ENCODE peak calls at places on chromosome 1, in ten cellular contexts. D is upper lobe of right lung; N is RWPE2; H is Panc1; R is left lung; U is heart left ventricle; Z is psoas muscle; K is thoracic aorta; L is CD4-positive, alpha-beta T cell; F is activated CD8-positive, alpha-beta T cell treated with anti-CD3 and anti-CD28 coated beads for 36 hours. O is an unnamed sample.

GRCh38 chr1:214314178-214314843 is 33.4 kb downstream of the SMYD2 start:
- ATAC-seq in D (no peak), Z (no peak), L (no peak), N (no peak), R (no peak), U (no peak), F (no peak), H (no peak), K (no peak), O (no peak)

GRCh38 chr1:53600486-53600885 is 138.5 kb downstream of the GLIS1 start:
- ATAC-seq in D (peak), L (peak), H (no peak), N (no peak), F (peak), U (no peak), Z (no peak), R (no peak), K (no peak), O (no peak)

GRCh38 chr1:48035371-48036141 is 38.4 kb upstream of the TRABD2B start:
- ATAC-seq in K (no peak), Z (no peak), F (no peak), D (no peak), H (no peak), N (no peak), L (no peak), R (no peak), U (peak), O (no peak)

GRCh38 chr1:94160811-94161210 is 39.9 kb upstream of the ABCA4 start:
- ATAC-seq in L (no peak), U (peak), D (no peak), N (peak), R (peak), F (no peak), H (no peak), K (no peak), Z (peak), O (no peak)

GRCh38 chr1:220732621-220733020 is 15.5 kb upstream of the MTARC2 start:
- ATAC-seq in L (no peak), U (peak), N (no peak), Z (peak), D (peak), K (peak), F (no peak), R (peak), H (no peak), O (peak)

GRCh38 chr1:167554028-167554779 is 642 bp upstream of the CREG1 start:
- ATAC-seq in D (no peak), R (no peak), L (peak), Z (no peak), U (no peak), H (peak), F (peak), K (peak), N (no peak), O (no peak)

GRCh38 chr1:193156826-193157142 is 29.6 kb downstream of the B3GALT2 start:
- ATAC-seq in Z (no peak), R (no peak), F (no peak), D (no peak), K (no peak), H (no peak), N (no peak), U (no peak), L (no peak), O (no peak)

GRCh38 chr1:163174524-163175437 is 27.9 kb downstream of the RGS5 start:
- ATAC-seq in H (peak), D (peak), F (no peak), U (peak), N (no peak), Z (peak), R (peak), K (peak), L (no peak), O (peak)

GRCh38 chr1:220491891-220492290 is 36.0 kb upstream of the MARK1 start:
- ATAC-seq in F (no peak), U (no peak), H (no peak), L (no peak), D (no peak), K (no peak), R (no peak), Z (no peak), N (no peak), O (no peak)

GRCh38 chr1:155300553-155301329 is 497 bp downstream of the PKLR start:
- ATAC-seq in R (no peak), D (no peak), N (no peak), F (no peak), K (no peak), H (peak), Z (no peak), L (no peak), U (no peak), O (no peak)

GRCh38 chr1:119327436-119328155 is 41.0 kb upstream of the HAO2 start:
- ATAC-seq in U (peak), L (peak), R (peak), K (no peak), F (peak), Z (peak), D (peak), H (peak), N (peak), O (no peak)
- TF ChIP-seq CTCF in U (no peak), L (peak), R (no peak), K (no peak), F (peak), Z (peak), D (peak), H (peak), N (peak), O (peak)

DNA sequence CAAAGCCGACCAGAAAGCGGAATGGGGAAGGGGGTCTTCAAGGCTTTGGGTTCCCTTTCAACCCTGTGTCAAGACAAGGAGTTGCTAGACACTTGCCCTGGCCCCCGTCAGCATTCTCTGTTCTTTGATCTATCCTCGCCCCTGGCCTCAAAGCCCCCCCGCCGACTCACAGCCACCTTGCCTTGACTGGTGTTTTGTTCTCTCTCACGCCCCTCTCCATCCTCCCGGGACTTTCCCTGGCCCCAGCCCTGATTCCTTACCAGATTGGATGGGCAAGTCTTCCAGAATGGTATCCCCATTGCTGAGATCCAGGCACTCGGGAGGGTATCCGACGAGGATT is 610 bp downstream of the YOD1 start:
- ATAC-seq in H (peak), D (no peak), F (peak), Z (no peak), K (no peak), U (no peak), N (peak), R (no peak), L (no peak), O (no peak)
- TF ChIP-seq CTCF in H (no peak), D (no peak), F (no peak), Z (no peak), K (no peak), U (no peak), N (peak), R (no peak), L (peak), O (no peak)

DNA sequence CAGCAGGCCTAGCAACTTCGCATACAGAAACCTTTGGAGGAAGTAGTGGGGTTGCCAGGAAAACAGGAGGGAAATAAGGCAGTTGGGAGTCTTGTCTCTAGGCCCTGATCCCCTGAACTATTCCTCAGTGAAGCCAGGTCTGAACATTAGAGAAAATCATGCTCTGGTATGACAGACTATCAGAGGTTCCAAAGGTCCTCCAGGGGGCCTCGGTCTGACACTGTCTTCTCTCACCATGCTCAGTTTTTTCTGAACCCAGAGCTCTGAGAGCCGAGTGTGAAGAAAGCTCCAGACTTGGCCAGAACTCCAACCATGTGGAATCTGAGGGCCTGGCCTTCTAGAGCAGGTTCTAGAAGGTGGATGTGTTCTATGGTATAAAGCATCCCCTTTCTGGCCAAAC is 4.0 kb downstream of the TOMM40L start:
- ATAC-seq in K (no peak), U (no peak), L (no peak), Z (no peak), R (no peak), H (no peak), F (no peak), D (no peak), N (no peak), O (no peak)
- TF ChIP-seq CTCF in K (no peak), U (no peak), L (no peak), Z (no peak), R (no peak), H (no peak), F (no peak), D (no peak), N (no peak), O (no peak)

DNA sequence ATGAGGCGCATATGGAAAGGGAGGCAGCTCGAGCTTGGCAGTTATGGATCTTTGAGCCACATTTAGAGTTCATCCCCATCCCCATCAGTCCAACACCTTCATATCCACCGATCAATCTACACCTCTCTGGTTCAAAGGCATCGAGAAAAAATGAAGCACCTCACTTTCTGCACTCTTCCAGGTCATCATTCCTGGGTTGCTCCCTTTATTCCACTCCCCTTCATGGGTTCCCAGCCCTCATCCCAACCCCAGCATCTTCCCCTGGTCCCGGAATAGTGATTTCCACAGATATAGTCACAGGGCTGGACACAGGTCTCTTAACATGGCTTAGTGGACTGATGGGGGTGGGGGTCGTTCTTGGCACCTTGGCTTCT is 354 bp downstream of the HAPLN2 start:
- ATAC-seq in K (no peak), L (no peak), D (no peak), H (no peak), Z (no peak), R (no peak), U (no peak), F (no peak), N (no peak), O (no peak)
- TF ChIP-seq CTCF in K (no peak), L (no peak), D (no peak), H (peak), Z (no peak), R (no peak), U (peak), F (no peak), N (no peak), O (no peak)

GRCh38 chr1:151277249-151277648 is 4.8 kb upstream of the ZNF687 start:
- ATAC-seq in U (no peak), K (no peak), R (no peak), D (no peak), L (no peak), Z (no peak), N (no peak), H (no peak), F (peak), O (no peak)

GRCh38 chr1:151281969-151282882 is at the start of gene ZNF687:
- ATAC-seq in Z (peak), D (peak), K (peak), L (peak), H (peak), N (peak), U (peak), R (peak), F (peak), O (peak)

GRCh38 chr1:151284013-151284577 is 2.0 kb downstream of the ZNF687 start:
- ATAC-seq in R (no peak), D (no peak), K (no peak), N (no peak), H (no peak), U (no peak), F (no peak), Z (no peak), L (no peak), O (no peak)

GRCh38 chr1:151282883-151283725 is 1.0 kb downstream of the ZNF687 start:
- ATAC-seq in R (peak), U (peak), L (no peak), N (peak), H (peak), F (no peak), D (peak), K (no peak), Z (peak), O (no peak)

GRCh38 chr1:151281225-151281968 is 702 bp upstream of the ZNF687 start:
- ATAC-seq in F (peak), Z (peak), R (peak), U (peak), L (peak), H (peak), D (peak), N (peak), K (peak), O (peak)
- TF ChIP-seq CTCF in F (no peak), Z (peak), R (peak), U (peak), L (peak), H (no peak), D (peak), N (peak), K (no peak), O (peak)

GRCh38 chr1:27575861-27576331 is 28.0 kb downstream of the AHDC1 start:
- ATAC-seq in U (peak), L (peak), K (peak), Z (peak), H (peak), F (no peak), N (peak), D (peak), R (peak), O (peak)

GRCh38 chr1:27576846-27577245 is 27.1 kb downstream of the AHDC1 start:
- ATAC-seq in U (no peak), R (no peak), Z (no peak), H (no peak), F (no peak), N (no peak), L (no peak), D (no peak), K (no peak), O (no peak)

GRCh38 chr1:27574001-27574781 is 29.8 kb downstream of the AHDC1 start:
- ATAC-seq in Z (no peak), H (no peak), L (no peak), N (no peak), U (no peak), F (no peak), K (no peak), R (no peak), D (no peak), O (no peak)

GRCh38 chr1:27572679-27573426 is 31.1 kb downstream of the AHDC1 start:
- ATAC-seq in K (no peak), F (no peak), H (no peak), D (no peak), L (no peak), R (no peak), U (no peak), Z (peak), N (no peak), O (no peak)

DNA sequence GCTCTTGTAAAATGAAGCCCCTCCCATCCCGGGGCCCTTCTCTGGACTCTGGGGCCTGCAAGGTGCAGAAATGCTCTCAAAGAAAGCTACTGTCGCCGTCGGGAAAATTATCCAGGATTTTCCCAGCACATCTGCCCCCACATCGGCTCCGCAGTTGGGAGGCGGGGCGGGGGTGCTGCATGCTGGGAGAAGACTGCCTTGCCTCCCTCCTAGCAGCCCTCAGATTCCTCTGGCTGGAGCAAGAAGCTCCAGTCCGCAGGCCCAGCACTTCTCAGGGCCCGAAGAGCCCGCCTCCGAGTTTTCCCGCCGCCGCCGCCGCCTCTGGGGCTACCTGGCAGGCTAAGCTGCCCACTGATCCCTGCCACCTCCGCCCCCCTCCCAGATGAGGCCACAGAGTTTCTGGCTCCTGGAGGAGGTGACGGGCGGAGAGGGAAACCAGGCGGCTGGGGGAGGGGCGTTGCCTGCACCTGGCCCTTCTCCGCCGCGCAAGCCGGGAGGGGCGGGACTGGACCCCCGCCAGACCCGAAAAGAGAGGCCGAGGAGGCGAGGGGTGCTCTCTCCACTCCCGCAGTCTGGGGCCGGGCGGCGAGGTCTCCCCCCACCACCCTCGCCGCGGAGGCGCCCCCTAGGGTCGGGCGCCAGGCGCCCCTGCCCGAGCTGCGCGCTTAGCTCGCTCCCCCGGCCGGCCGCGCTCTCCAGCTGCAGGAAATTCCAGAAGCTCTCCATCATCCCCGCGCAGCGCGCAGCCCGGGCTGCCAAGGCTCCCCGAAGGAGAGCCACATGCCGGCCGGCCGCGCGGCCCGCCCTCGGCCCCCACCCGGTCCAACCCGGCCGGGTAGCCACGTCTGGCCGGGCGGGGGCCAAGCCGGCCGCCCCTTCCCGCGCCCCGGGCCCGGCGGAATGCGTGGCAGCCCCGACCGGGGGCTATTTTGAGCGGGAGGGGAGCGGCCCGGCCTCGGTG is 28.8 kb downstream of the AHDC1 start:
- ATAC-seq in Z (peak), R (peak), K (peak), N (peak), L (peak), F (no peak), D (peak), H (peak), U (peak), O (peak)
- TF ChIP-seq CTCF in Z (no peak), R (no peak), K (peak), N (peak), L (no peak), F (no peak), D (peak), H (peak), U (peak), O (no peak)

DNA sequence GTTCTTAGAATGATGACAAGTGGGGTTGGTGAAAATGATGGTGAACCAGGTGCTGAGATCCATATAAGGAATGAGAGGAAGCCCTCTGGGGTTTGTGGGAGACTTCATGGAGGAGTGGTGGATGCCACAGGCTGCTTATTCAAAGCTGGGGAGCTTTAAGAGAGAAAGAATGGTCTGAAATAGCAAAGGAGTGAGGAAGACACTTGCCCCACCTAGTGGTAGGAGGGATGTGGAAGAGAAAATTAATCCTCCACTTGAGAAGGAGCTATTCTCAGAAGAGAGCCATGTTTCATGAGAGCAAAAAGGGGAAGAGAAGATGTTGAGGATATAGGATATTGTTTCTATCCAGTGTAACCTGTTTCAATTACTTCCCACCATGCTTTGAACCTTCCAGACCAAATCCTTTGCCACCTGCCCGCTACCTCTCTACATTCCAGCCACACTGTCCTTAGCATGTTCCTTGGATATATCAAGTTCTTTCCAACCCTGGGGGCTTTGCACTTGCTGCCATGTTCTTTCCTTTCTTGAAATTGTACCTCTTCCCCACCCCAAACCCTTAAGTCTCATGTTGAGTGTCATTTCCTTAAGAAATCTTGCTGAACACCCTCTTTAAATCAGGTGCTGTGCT is 19.6 kb upstream of the ZNF648 start:
- ATAC-seq in U (no peak), D (peak), F (no peak), N (peak), K (no peak), Z (no peak), H (peak), R (peak), L (no peak), O (no peak)
- TF ChIP-seq CTCF in U (peak), D (peak), F (peak), N (peak), K (peak), Z (peak), H (peak), R (peak), L (peak), O (peak)

O was measured in gastroesophageal sphincter.